ENCODE peak calls at places on chromosomes 4 and X, in four cellular contexts. One of them, this sample, is unnamed.

GRCh38 chrX:17735396-17735795 is 1.9 kb upstream of the SCML1 start:
- DNase-seq in activated CD4-positive, alpha-beta T cell treated with anti-CD3 and anti-CD28 coated beads, Interleukin-2, amount 50 U/mL, for 24 hours: no peak
- DNase-seq in stimulated activated CD8-positive, alpha-beta memory T cell treated with anti-CD3 and anti-CD28 coated beads, Interleukin-7, amount 100 ng/mL, for 1 hour: no peak
- DNase-seq in activated T-helper 1 cell treated with anti-CD3 and anti-CD28 coated beads, Interleukin-2, amount 50 U/mL, for 16 hours: no peak
- DNase-seq in this sample: no peak

GRCh38 chr4:71711044-71711984 is 72.6 kb downstream of the GC start:
- DNase-seq in stimulated activated CD8-positive, alpha-beta memory T cell treated with anti-CD3 and anti-CD28 coated beads, Interleukin-7, amount 100 ng/mL, for 1 hour: no peak
- DNase-seq in activated CD4-positive, alpha-beta T cell treated with anti-CD3 and anti-CD28 coated beads, Interleukin-2, amount 50 U/mL, for 24 hours: no peak
- DNase-seq in activated T-helper 1 cell treated with anti-CD3 and anti-CD28 coated beads, Interleukin-2, amount 50 U/mL, for 16 hours: no peak
- DNase-seq in this sample: no peak

GRCh38 chrX:23656684-23657083 is 10.6 kb upstream of the PRDX4 start:
- DNase-seq in stimulated activated CD8-positive, alpha-beta memory T cell treated with anti-CD3 and anti-CD28 coated beads, Interleukin-7, amount 100 ng/mL, for 1 hour: no peak
- DNase-seq in activated T-helper 1 cell treated with anti-CD3 and anti-CD28 coated beads, Interleukin-2, amount 50 U/mL, for 16 hours: no peak
- DNase-seq in activated CD4-positive, alpha-beta T cell treated with anti-CD3 and anti-CD28 coated beads, Interleukin-2, amount 50 U/mL, for 24 hours: no peak
- DNase-seq in this sample: no peak

GRCh38 chr4:152938237-152938969 is 2.3 kb downstream of the FHDC1 start:
- DNase-seq in stimulated activated CD8-positive, alpha-beta memory T cell treated with anti-CD3 and anti-CD28 coated beads, Interleukin-7, amount 100 ng/mL, for 1 hour: no peak
- DNase-seq in activated CD4-positive, alpha-beta T cell treated with anti-CD3 and anti-CD28 coated beads, Interleukin-2, amount 50 U/mL, for 24 hours: no peak
- DNase-seq in activated T-helper 1 cell treated with anti-CD3 and anti-CD28 coated beads, Interleukin-2, amount 50 U/mL, for 16 hours: no peak
- DNase-seq in this sample: no peak

GRCh38 chrX:40247848-40248622 is 150.3 kb upstream of the BCOR start:
- DNase-seq in activated CD4-positive, alpha-beta T cell treated with anti-CD3 and anti-CD28 coated beads, Interleukin-2, amount 50 U/mL, for 24 hours: no peak
- DNase-seq in stimulated activated CD8-positive, alpha-beta memory T cell treated with anti-CD3 and anti-CD28 coated beads, Interleukin-7, amount 100 ng/mL, for 1 hour: no peak
- DNase-seq in activated T-helper 1 cell treated with anti-CD3 and anti-CD28 coated beads, Interleukin-2, amount 50 U/mL, for 16 hours: no peak
- DNase-seq in this sample: no peak

GRCh38 chr4:102402223-102402622 is 56.9 kb upstream of the SLC39A8 start:
- DNase-seq in activated CD4-positive, alpha-beta T cell treated with anti-CD3 and anti-CD28 coated beads, Interleukin-2, amount 50 U/mL, for 24 hours: no peak
- DNase-seq in activated T-helper 1 cell treated with anti-CD3 and anti-CD28 coated beads, Interleukin-2, amount 50 U/mL, for 16 hours: no peak
- DNase-seq in stimulated activated CD8-positive, alpha-beta memory T cell treated with anti-CD3 and anti-CD28 coated beads, Interleukin-7, amount 100 ng/mL, for 1 hour: no peak
- DNase-seq in this sample: no peak

GRCh38 chrX:10199212-10199611 is 42.4 kb downstream of the CLCN4 start:
- DNase-seq in activated CD4-positive, alpha-beta T cell treated with anti-CD3 and anti-CD28 coated beads, Interleukin-2, amount 50 U/mL, for 24 hours: no peak
- DNase-seq in stimulated activated CD8-positive, alpha-beta memory T cell treated with anti-CD3 and anti-CD28 coated beads, Interleukin-7, amount 100 ng/mL, for 1 hour: no peak
- DNase-seq in activated T-helper 1 cell treated with anti-CD3 and anti-CD28 coated beads, Interleukin-2, amount 50 U/mL, for 16 hours: no peak
- DNase-seq in this sample: no peak

GRCh38 chr4:15239866-15240265 is 188.0 kb upstream of the C1QTNF7 start:
- DNase-seq in activated CD4-positive, alpha-beta T cell treated with anti-CD3 and anti-CD28 coated beads, Interleukin-2, amount 50 U/mL, for 24 hours: no peak
- DNase-seq in stimulated activated CD8-positive, alpha-beta memory T cell treated with anti-CD3 and anti-CD28 coated beads, Interleukin-7, amount 100 ng/mL, for 1 hour: no peak
- DNase-seq in activated T-helper 1 cell treated with anti-CD3 and anti-CD28 coated beads, Interleukin-2, amount 50 U/mL, for 16 hours: no peak
- DNase-seq in this sample: no peak

GRCh38 chr4:114077610-114078009 is 98.2 kb upstream of the ARSJ start:
- DNase-seq in activated T-helper 1 cell treated with anti-CD3 and anti-CD28 coated beads, Interleukin-2, amount 50 U/mL, for 16 hours: no peak
- DNase-seq in stimulated activated CD8-positive, alpha-beta memory T cell treated with anti-CD3 and anti-CD28 coated beads, Interleukin-7, amount 100 ng/mL, for 1 hour: no peak
- DNase-seq in activated CD4-positive, alpha-beta T cell treated with anti-CD3 and anti-CD28 coated beads, Interleukin-2, amount 50 U/mL, for 24 hours: no peak
- DNase-seq in this sample: no peak

GRCh38 chrX:91435465-91435864 is 826 bp downstream of the PABPC5 start:
- DNase-seq in activated CD4-positive, alpha-beta T cell treated with anti-CD3 and anti-CD28 coated beads, Interleukin-2, amount 50 U/mL, for 24 hours: no peak
- DNase-seq in activated T-helper 1 cell treated with anti-CD3 and anti-CD28 coated beads, Interleukin-2, amount 50 U/mL, for 16 hours: no peak
- DNase-seq in stimulated activated CD8-positive, alpha-beta memory T cell treated with anti-CD3 and anti-CD28 coated beads, Interleukin-7, amount 100 ng/mL, for 1 hour: no peak
- DNase-seq in this sample: no peak

GRCh38 chr4:141636771-141637460 is 533 bp downstream of the IL15 start:
- DNase-seq in stimulated activated CD8-positive, alpha-beta memory T cell treated with anti-CD3 and anti-CD28 coated beads, Interleukin-7, amount 100 ng/mL, for 1 hour: no peak
- DNase-seq in activated CD4-positive, alpha-beta T cell treated with anti-CD3 and anti-CD28 coated beads, Interleukin-2, amount 50 U/mL, for 24 hours: no peak
- DNase-seq in activated T-helper 1 cell treated with anti-CD3 and anti-CD28 coated beads, Interleukin-2, amount 50 U/mL, for 16 hours: peak; percentile 4
- DNase-seq in this sample: peak; percentile 15

GRCh38 chr4:8026455-8026854 is 86.8 kb upstream of the AFAP1 start:
- DNase-seq in activated T-helper 1 cell treated with anti-CD3 and anti-CD28 coated beads, Interleukin-2, amount 50 U/mL, for 16 hours: no peak
- DNase-seq in activated CD4-positive, alpha-beta T cell treated with anti-CD3 and anti-CD28 coated beads, Interleukin-2, amount 50 U/mL, for 24 hours: no peak
- DNase-seq in stimulated activated CD8-positive, alpha-beta memory T cell treated with anti-CD3 and anti-CD28 coated beads, Interleukin-7, amount 100 ng/mL, for 1 hour: no peak
- DNase-seq in this sample: no peak

GRCh38 chr4:26076896-26077295 is 162.9 kb downstream of the SMIM20 start:
- DNase-seq in activated CD4-positive, alpha-beta T cell treated with anti-CD3 and anti-CD28 coated beads, Interleukin-2, amount 50 U/mL, for 24 hours: no peak
- DNase-seq in activated T-helper 1 cell treated with anti-CD3 and anti-CD28 coated beads, Interleukin-2, amount 50 U/mL, for 16 hours: no peak
- DNase-seq in stimulated activated CD8-positive, alpha-beta memory T cell treated with anti-CD3 and anti-CD28 coated beads, Interleukin-7, amount 100 ng/mL, for 1 hour: no peak
- DNase-seq in this sample: no peak

GRCh38 chrX:101219116-101219839 is at the start of gene DRP2:
- DNase-seq in stimulated activated CD8-positive, alpha-beta memory T cell treated with anti-CD3 and anti-CD28 coated beads, Interleukin-7, amount 100 ng/mL, for 1 hour: no peak
- DNase-seq in activated CD4-positive, alpha-beta T cell treated with anti-CD3 and anti-CD28 coated beads, Interleukin-2, amount 50 U/mL, for 24 hours: no peak
- DNase-seq in activated T-helper 1 cell treated with anti-CD3 and anti-CD28 coated beads, Interleukin-2, amount 50 U/mL, for 16 hours: no peak
- DNase-seq in this sample: no peak

GRCh38 chr4:74230902-74231499 is 73.1 kb downstream of the MTHFD2L start:
- DNase-seq in activated T-helper 1 cell treated with anti-CD3 and anti-CD28 coated beads, Interleukin-2, amount 50 U/mL, for 16 hours: no peak
- DNase-seq in activated CD4-positive, alpha-beta T cell treated with anti-CD3 and anti-CD28 coated beads, Interleukin-2, amount 50 U/mL, for 24 hours: no peak
- DNase-seq in stimulated activated CD8-positive, alpha-beta memory T cell treated with anti-CD3 and anti-CD28 coated beads, Interleukin-7, amount 100 ng/mL, for 1 hour: no peak
- DNase-seq in this sample: no peak

GRCh38 chr4:61301285-61301684 is 101.2 kb downstream of the ADGRL3 start:
- DNase-seq in activated T-helper 1 cell treated with anti-CD3 and anti-CD28 coated beads, Interleukin-2, amount 50 U/mL, for 16 hours: no peak
- DNase-seq in activated CD4-positive, alpha-beta T cell treated with anti-CD3 and anti-CD28 coated beads, Interleukin-2, amount 50 U/mL, for 24 hours: no peak
- DNase-seq in stimulated activated CD8-positive, alpha-beta memory T cell treated with anti-CD3 and anti-CD28 coated beads, Interleukin-7, amount 100 ng/mL, for 1 hour: no peak
- DNase-seq in this sample: no peak

GRCh38 chrX:153226344-153227190 is 47.5 kb downstream of the MAGEA1 start:
- DNase-seq in stimulated activated CD8-positive, alpha-beta memory T cell treated with anti-CD3 and anti-CD28 coated beads, Interleukin-7, amount 100 ng/mL, for 1 hour: no peak
- DNase-seq in activated CD4-positive, alpha-beta T cell treated with anti-CD3 and anti-CD28 coated beads, Interleukin-2, amount 50 U/mL, for 24 hours: no peak
- DNase-seq in activated T-helper 1 cell treated with anti-CD3 and anti-CD28 coated beads, Interleukin-2, amount 50 U/mL, for 16 hours: no peak
- DNase-seq in this sample: no peak

GRCh38 chr4:9891740-9892139 is 110.3 kb downstream of the DRD5 start:
- DNase-seq in stimulated activated CD8-positive, alpha-beta memory T cell treated with anti-CD3 and anti-CD28 coated beads, Interleukin-7, amount 100 ng/mL, for 1 hour: no peak
- DNase-seq in activated CD4-positive, alpha-beta T cell treated with anti-CD3 and anti-CD28 coated beads, Interleukin-2, amount 50 U/mL, for 24 hours: no peak
- DNase-seq in activated T-helper 1 cell treated with anti-CD3 and anti-CD28 coated beads, Interleukin-2, amount 50 U/mL, for 16 hours: no peak
- DNase-seq in this sample: no peak

This sample was measured in central memory CD8-positive, alpha-beta T cell.